ENCODE peak calls at places on chromosome 2, in eight cellular contexts. S, B, I, H, P, N, D and Q are unnamed samples.

GRCh38 chr2:216626168-216626874 is 6.9 kb upstream of the IGFBP2 start:
- DNase-seq in N (no peak), B (no peak), P (no peak), D (no peak), S (no peak), I (no peak), H (no peak), Q (no peak)

GRCh38 chr2:65232636-65233035 is 5.0 kb downstream of the ACTR2 start:
- DNase-seq in I (no peak), D (no peak), P (no peak), S (no peak), H (no peak), N (no peak), B (no peak), Q (no peak)

GRCh38 chr2:151237422-151238012 is 24.1 kb downstream of the RBM43 start:
- DNase-seq in B (no peak), S (no peak), H (no peak), P (peak; percentile 12), I (no peak), N (no peak), D (no peak), Q (no peak)

GRCh38 chr2:185188656-185189055 is 549.9 kb upstream of the FSIP2 start:
- DNase-seq in P (no peak), N (no peak), D (no peak), B (no peak), S (no peak), I (no peak), H (no peak), Q (peak; percentile 33)

GRCh38 chr2:126678278-126679073 is 22.5 kb downstream of the GYPC start:
- DNase-seq in H (no peak), I (no peak), D (no peak), N (no peak), B (no peak), P (no peak), S (no peak), Q (no peak)

GRCh38 chr2:152421521-152422367 is 86.8 kb downstream of the FMNL2 start:
- DNase-seq in H (no peak), D (peak; percentile 76), B (no peak), I (peak; percentile 82), N (peak; percentile 90), S (no peak), P (peak; percentile 98), Q (peak; percentile 97)

GRCh38 chr2:238420878-238421694 is 5.6 kb upstream of the ASB1 start:
- DNase-seq in N (no peak), P (no peak), D (no peak), B (no peak), S (no peak), H (no peak), I (peak; percentile 38), Q (no peak)

GRCh38 chr2:36486546-36487044 is 111.4 kb downstream of the FEZ2 start:
- DNase-seq in S (no peak), H (no peak), D (no peak), B (no peak), I (no peak), N (peak; percentile 52), P (peak; percentile 56), Q (peak; percentile 71)

GRCh38 chr2:173427887-173428683 is 73.4 kb downstream of the CDCA7 start:
- DNase-seq in D (no peak), B (no peak), S (peak; percentile 38), H (peak; percentile 71), I (peak; percentile 25), P (peak; percentile 56), N (no peak), Q (no peak)

GRCh38 chr2:40554665-40555294 is 102.9 kb upstream of the SLC8A1 start:
- DNase-seq in P (peak; percentile 62), I (peak; percentile 68), H (peak; percentile 51), D (peak; percentile 86), N (no peak), S (peak; percentile 43), B (peak; percentile 84), Q (no peak)

GRCh38 chr2:10285578-10286198 is 17.0 kb upstream of the HPCAL1 start:
- DNase-seq in P (no peak), B (peak; percentile 36), H (peak; percentile 86), I (peak; percentile 46), S (peak; percentile 89), D (peak; percentile 85), N (no peak), Q (no peak)

GRCh38 chr2:71620851-71621251 is 167.5 kb downstream of the DYSF start:
- DNase-seq in H (no peak), N (no peak), D (peak; percentile 38), I (no peak), P (no peak), B (no peak), S (no peak), Q (no peak)

GRCh38 chr2:84925336-84925723 is 19.9 kb downstream of the TMSB10 start:
- DNase-seq in S (no peak), P (no peak), H (no peak), I (no peak), B (peak; percentile 10), N (no peak), D (no peak), Q (no peak)

GRCh38 chr2:76672798-76673197 is 849.4 kb downstream of the LRRTM4 start:
- DNase-seq in H (no peak), I (no peak), N (no peak), S (no peak), P (no peak), D (no peak), B (no peak), Q (no peak)

GRCh38 chr2:95046371-95047112 is 21.0 kb downstream of the MAL start:
- DNase-seq in D (no peak), I (no peak), N (no peak), B (no peak), P (no peak), S (no peak), H (no peak), Q (no peak)

GRCh38 chr2:1004398-1004797 is 53.7 kb downstream of the SNTG2 start:
- DNase-seq in P (no peak), I (no peak), H (no peak), S (no peak), B (no peak), D (no peak), N (no peak), Q (no peak)

GRCh38 chr2:222594679-222595078 is 61.2 kb downstream of the FARSB start:
- DNase-seq in S (no peak), H (no peak), D (no peak), I (peak; percentile 65), N (no peak), P (peak; percentile 71), B (no peak), Q (peak; percentile 44)

GRCh38 chr2:216918088-216918680 is 58.3 kb upstream of the TNP1 start:
- DNase-seq in N (peak; percentile 8), D (no peak), B (no peak), H (peak; percentile 75), P (peak; percentile 58), I (no peak), S (no peak), Q (no peak)

GRCh38 chr2:71530246-71530986 is 77.1 kb downstream of the DYSF start:
- DNase-seq in N (no peak), D (no peak), B (peak; percentile 69), H (no peak), S (no peak), I (peak; percentile 67), P (peak; percentile 61), Q (no peak)

GRCh38 chr2:63023444-63023843 is 27.2 kb upstream of the OTX1 start:
- DNase-seq in B (peak; percentile 46), P (peak; percentile 50), I (peak; percentile 11), D (no peak), S (no peak), N (no peak), H (no peak), Q (no peak)

GRCh38 chr2:240647503-240648154 is 22.3 kb downstream of the GPR35 start:
- DNase-seq in D (peak; percentile 36), N (no peak), I (no peak), B (no peak), P (no peak), S (no peak), H (peak; percentile 15), Q (no peak)

GRCh38 chr2:2859732-2860131 is 517.9 kb downstream of the EIPR1 start:
- DNase-seq in P (no peak), N (no peak), H (no peak), I (no peak), S (no peak), D (no peak), B (no peak), Q (no peak)

DNA sequence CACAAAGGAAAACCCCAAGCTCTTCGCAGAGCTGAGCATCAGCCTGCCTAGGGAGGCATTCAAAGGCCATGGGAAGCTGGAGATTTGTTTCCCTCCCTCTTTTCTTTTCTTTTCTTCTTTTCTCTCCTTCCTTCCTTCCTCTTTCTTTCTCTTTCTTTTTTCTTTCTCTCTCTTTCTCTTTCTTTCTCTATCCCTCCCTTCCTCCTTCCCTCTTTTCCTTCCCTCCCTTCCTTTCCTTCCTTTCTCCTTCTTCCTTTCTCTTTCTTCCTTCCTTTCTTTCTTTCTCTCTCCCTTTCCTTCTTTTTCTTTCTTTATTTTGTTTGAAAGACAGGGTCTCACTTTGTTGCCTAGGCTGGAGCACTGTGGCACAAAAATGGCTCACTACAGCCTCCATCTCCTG is 168.4 kb upstream of the ARL4C start:
- DNase-seq in S (no peak), B (no peak), I (no peak), H (no peak), N (no peak), D (no peak), P (no peak), Q (no peak)
- TF ChIP-seq CTCF in S (no peak), B (no peak), I (no peak), H (no peak), N (no peak), D (no peak), P (no peak), Q (no peak)

GRCh38 chr2:109318949-109319342 is 189.9 kb downstream of the SH3RF3 start:
- DNase-seq in S (no peak), I (no peak), H (no peak), N (no peak), D (no peak), B (no peak), P (no peak), Q (no peak)
- H3K4me3 ChIP-seq in S (no peak overlapping the region), I (no peak overlapping the region), H (peak overlapping the region; percentile 31), N (no peak overlapping the region), D (no peak overlapping the region), B (no peak overlapping the region), P (no peak overlapping the region), Q (no peak overlapping the region)

GRCh38 chr2:86297382-86298147 is 39.9 kb downstream of the REEP1 start:
- DNase-seq in P (no peak), I (no peak), B (peak; percentile 42), D (no peak), H (no peak), S (no peak), N (no peak), Q (no peak)
- TF ChIP-seq CTCF in P (peak; percentile 29), I (no peak), B (peak; percentile 56), D (peak; percentile 53), H (peak; percentile 22), S (no peak), N (peak; percentile 5), Q (peak; percentile 54)

DNA sequence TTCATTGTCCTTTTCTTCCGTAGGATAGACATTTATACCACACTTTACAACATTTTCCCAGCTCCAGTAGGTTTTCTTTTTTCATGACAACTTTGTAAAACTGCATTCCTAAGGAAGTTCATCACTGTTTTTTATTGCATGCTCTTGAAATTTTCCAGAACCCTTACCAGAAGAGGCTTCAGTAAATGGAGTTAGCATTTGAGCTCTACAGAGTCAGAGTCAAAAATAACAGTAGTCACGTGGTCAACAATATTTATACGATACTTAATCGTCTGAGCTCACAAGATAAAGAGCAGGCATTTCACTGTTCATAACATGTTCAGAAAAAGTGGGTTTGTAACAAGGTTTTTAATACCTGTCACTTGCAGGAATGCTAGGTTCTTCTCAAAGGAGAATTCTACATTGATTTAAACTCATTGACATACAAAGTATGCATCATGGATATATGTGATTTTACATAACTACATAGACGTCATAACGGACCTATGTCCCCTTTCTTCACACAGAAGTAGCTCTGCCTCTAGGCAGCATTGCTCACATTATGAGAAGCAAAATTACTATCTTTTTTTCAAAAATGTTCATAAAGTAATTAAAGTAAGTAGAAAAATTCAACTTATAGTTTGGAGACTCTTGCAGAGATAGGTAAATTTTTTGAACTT is 187.0 kb upstream of the COL3A1 start:
- DNase-seq in D (no peak), B (no peak), N (peak; percentile 93), H (no peak), P (peak; percentile 56), S (no peak), I (peak; percentile 74), Q (no peak)
- H3K4me3 ChIP-seq in D (no peak overlapping the region), B (no peak overlapping the region), N (no peak overlapping the region), H (peak overlapping the region; percentile 16), P (no peak overlapping the region), S (no peak overlapping the region), I (no peak overlapping the region), Q (no peak overlapping the region)